ENCODE peak calls at places on chromosomes 11 and 22, in seven cellular contexts. S is esophagus squamous epithelium, Y is nephron progenitor cell, M is glutamatergic neuron, C is endothelial cell, B is fibroblast of pulmonary artery, F is GM23338. J is an unnamed sample.

GRCh38 chr22:48824673-48825651 is 1002.7 kb downstream of the BRD1 start:
- DNase-seq in S (no peak), Y (no peak), M (no peak), C (no peak), B (no peak), F (no peak), J (no peak)

GRCh38 chr11:58530236-58530635 is 22.3 kb upstream of the OR5B21 start:
- DNase-seq in S (no peak), Y (no peak), M (no peak), C (no peak), B (no peak), F (no peak), J (no peak)

GRCh38 chr11:86460461-86461404 is 86.0 kb downstream of the CCDC81 start:
- DNase-seq in S (no peak), Y (no peak), M (no peak), C (no peak), B (peak), F (no peak), J (no peak)

GRCh38 chr11:12394601-12395000 is 17.2 kb downstream of the PARVA start:
- DNase-seq in S (no peak), Y (no peak), M (no peak), C (no peak), B (no peak), F (no peak), J (no peak)

GRCh38 chr22:50581950-50582561 is 593 bp downstream of the CHKB start:
- DNase-seq in S (no peak), Y (no peak), M (no peak), C (no peak), B (peak), F (no peak), J (no peak)

GRCh38 chr22:29692327-29692640 is 27.5 kb upstream of the CABP7 start:
- DNase-seq in S (no peak), Y (no peak), M (no peak), C (no peak), B (no peak), F (no peak), J (no peak)

GRCh38 chr22:22834783-22835182 is 52.8 kb upstream of the IGLL5 start:
- DNase-seq in S (no peak), Y (no peak), M (no peak), C (no peak), B (no peak), F (no peak), J (no peak)

GRCh38 chr11:11798586-11799438 is 43.0 kb upstream of the USP47 start:
- DNase-seq in S (no peak), Y (peak), M (peak), C (peak), B (peak), F (peak), J (peak)

GRCh38 chr11:11230802-11231562 is 122.1 kb downstream of the CSNK2A3 start:
- DNase-seq in S (no peak), Y (peak), M (peak), C (peak), B (no peak), F (peak), J (no peak)

GRCh38 chr11:125418396-125418795 is 77.7 kb downstream of the FEZ1 start:
- DNase-seq in S (no peak), Y (no peak), M (no peak), C (no peak), B (no peak), F (peak), J (no peak)

GRCh38 chr11:125426818-125427528 is 69.1 kb downstream of the FEZ1 start:
- DNase-seq in S (no peak), Y (no peak), M (no peak), C (no peak), B (no peak), F (no peak), J (no peak)

GRCh38 chr11:125428486-125429173 is 67.4 kb downstream of the FEZ1 start:
- DNase-seq in S (no peak), Y (no peak), M (no peak), C (no peak), B (no peak), F (peak), J (no peak)

GRCh38 chr11:125425601-125426000 is 70.5 kb downstream of the FEZ1 start:
- DNase-seq in S (no peak), Y (no peak), M (no peak), C (no peak), B (no peak), F (no peak), J (no peak)

GRCh38 chr11:125423247-125423849 is 72.7 kb downstream of the FEZ1 start:
- DNase-seq in S (no peak), Y (no peak), M (no peak), C (no peak), B (no peak), F (peak), J (no peak)
- TF ChIP-seq CTCF in S (no peak), Y (no peak), M (peak), C (peak), B (peak), F (peak), J (peak)

GRCh38 chr11:65744699-65745042 is 24.1 kb upstream of the RNASEH2C start:
- DNase-seq in S (no peak), Y (no peak), M (no peak), C (no peak), B (no peak), F (no peak), J (no peak)
- TF ChIP-seq CTCF in S (no peak), Y (no peak), M (no peak), C (no peak), B (no peak), F (no peak), J (no peak)

DNA sequence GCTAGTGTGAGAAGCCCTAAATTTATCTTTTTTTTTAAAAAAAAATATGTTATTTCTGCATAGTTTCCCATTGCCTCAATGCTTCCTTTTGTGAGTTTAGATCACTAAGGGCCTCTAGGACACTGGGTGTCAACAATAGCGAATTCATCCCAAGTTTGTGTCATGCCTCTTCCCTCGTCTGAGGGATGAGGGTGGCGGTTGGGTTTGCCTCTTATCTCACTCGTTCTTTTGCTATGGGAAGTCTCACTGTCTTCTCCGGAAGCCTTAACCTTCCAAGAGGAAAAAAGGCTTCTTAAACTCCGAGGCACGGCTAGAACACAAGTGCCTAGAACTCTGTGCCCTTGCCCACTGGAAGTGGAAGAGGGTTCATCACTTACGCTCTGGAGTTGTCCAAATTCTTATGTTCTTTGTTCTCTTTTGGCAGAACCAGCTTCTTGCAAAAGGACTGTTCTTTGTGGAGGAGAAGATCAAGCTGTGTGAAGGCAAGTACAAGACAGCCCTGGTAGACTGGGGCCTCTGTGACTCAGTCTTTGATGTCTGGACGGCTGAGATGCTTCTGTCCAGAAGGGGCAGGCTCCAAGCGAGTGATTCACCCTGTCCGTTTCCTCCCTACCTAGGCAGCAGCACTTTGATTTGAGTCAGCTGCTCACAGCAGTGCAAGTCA is 78.5 kb downstream of the TRAF6 start:
- DNase-seq in S (no peak), Y (no peak), M (no peak), C (no peak), B (peak), F (no peak), J (peak)
- TF ChIP-seq CTCF in S (no peak), Y (no peak), M (no peak), C (no peak), B (peak), F (no peak), J (peak)

GRCh38 chr11:29272019-29272654 is 744.7 kb downstream of the KCNA4 start:
- DNase-seq in S (no peak), Y (no peak), M (no peak), C (no peak), B (peak), F (peak), J (no peak)
- TF ChIP-seq CTCF in S (no peak), Y (peak), M (no peak), C (no peak), B (peak), F (peak), J (peak)

J was measured in astrocyte of the cerebellum.